ENCODE peak calls at places on chromosomes 13 and 19, in seven cellular contexts. C is upper lobe of right lung, F is adrenal gland, Y is lower lobe of right lung, K is iPS DF 6.9, N is colonic mucosa, B is heart left ventricle. T is an unnamed sample.

GRCh38 chr13:62625214-62625613 is 1209.6 kb upstream of the PCDH20 start:
- DNase-seq in C (no peak), F (no peak), Y (no peak), K (no peak), N (no peak), B (no peak), T (no peak)

GRCh38 chr19:28705008-28705407 is 507.9 kb downstream of the UQCRFS1 start:
- DNase-seq in C (no peak), F (no peak), Y (no peak), K (no peak), N (no peak), B (no peak), T (no peak)

GRCh38 chr13:111919826-111920225 is 147.1 kb upstream of the SOX1 start:
- DNase-seq in C (no peak), F (no peak), Y (no peak), K (no peak), N (no peak), B (no peak), T (no peak)

GRCh38 chr19:56507446-56508281 is at the start of gene ZNF471:
- DNase-seq in C (peak), F (peak), Y (peak), K (peak), N (peak), B (peak), T (peak)

GRCh38 chr13:72890546-72890945 is 108.6 kb downstream of the PIBF1 start:
- DNase-seq in C (no peak), F (no peak), Y (no peak), K (no peak), N (no peak), B (no peak), T (no peak)

GRCh38 chr13:108225440-108225839 is 7.2 kb downstream of the ABHD13 start:
- DNase-seq in C (no peak), F (no peak), Y (no peak), K (no peak), N (no peak), B (no peak), T (no peak)

GRCh38 chr19:54517483-54517882 is 14.9 kb downstream of the LAIR2 start:
- DNase-seq in C (no peak), F (peak), Y (peak), K (peak), N (peak), B (peak), T (peak)

GRCh38 chr19:11125994-11126685 is 29.4 kb downstream of the SPC24 start:
- DNase-seq in C (peak), F (peak), Y (peak), K (peak), N (peak), B (peak), T (peak)

GRCh38 chr19:11405846-11406643 is 13.1 kb downstream of the RGL3 start:
- DNase-seq in C (no peak), F (no peak), Y (no peak), K (no peak), N (no peak), B (no peak), T (no peak)

GRCh38 chr13:47049276-47049989 is 152.6 kb upstream of the HTR2A start:
- DNase-seq in C (no peak), F (no peak), Y (no peak), K (no peak), N (no peak), B (no peak), T (no peak)

GRCh38 chr19:50333737-50334617 is 4.8 kb upstream of the KCNC3 start:
- DNase-seq in C (peak), F (peak), Y (peak), K (no peak), N (peak), B (peak), T (peak)

GRCh38 chr13:30289533-30289932 is 17.8 kb downstream of the KATNAL1 start:
- DNase-seq in C (no peak), F (no peak), Y (no peak), K (no peak), N (no peak), B (no peak), T (no peak)
- H3K27ac ChIP-seq in C (no peak), F (no peak), Y (no peak), K (no peak), N (no peak), B (no peak), T (no peak)

GRCh38 chr19:46944918-46945628 is 74.6 kb upstream of the NPAS1 start:
- DNase-seq in C (no peak), F (peak), Y (peak), K (peak), N (peak), B (peak), T (peak)
- H3K27ac ChIP-seq in C (peak), F (peak), Y (peak), K (no peak), N (peak), B (peak), T (peak)

DNA sequence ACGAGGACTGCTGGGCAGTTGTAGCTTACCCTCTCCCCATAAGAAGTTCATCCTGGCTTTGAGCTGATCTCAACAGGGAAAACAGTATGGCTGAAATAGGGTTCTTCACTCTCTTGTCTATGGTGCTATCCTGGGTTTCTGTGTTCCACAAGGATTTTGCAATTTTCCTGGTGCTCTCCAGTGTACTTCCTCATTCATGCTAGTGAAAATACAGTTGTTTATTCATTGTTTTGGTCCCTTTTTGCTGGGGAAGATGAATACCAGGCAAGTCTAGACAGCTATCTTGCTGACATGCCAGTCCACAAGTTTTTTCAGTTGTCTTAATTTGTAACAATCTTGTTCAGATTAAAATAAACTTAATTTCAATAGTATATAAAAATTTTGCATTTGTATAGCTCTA is 306.5 kb downstream of the DLEU7 start:
- DNase-seq in C (no peak), F (no peak), Y (no peak), K (no peak), N (no peak), B (no peak), T (no peak)
- H3K27ac ChIP-seq in C (no peak), F (no peak), Y (no peak), K (no peak), N (no peak), B (no peak), T (no peak)

DNA sequence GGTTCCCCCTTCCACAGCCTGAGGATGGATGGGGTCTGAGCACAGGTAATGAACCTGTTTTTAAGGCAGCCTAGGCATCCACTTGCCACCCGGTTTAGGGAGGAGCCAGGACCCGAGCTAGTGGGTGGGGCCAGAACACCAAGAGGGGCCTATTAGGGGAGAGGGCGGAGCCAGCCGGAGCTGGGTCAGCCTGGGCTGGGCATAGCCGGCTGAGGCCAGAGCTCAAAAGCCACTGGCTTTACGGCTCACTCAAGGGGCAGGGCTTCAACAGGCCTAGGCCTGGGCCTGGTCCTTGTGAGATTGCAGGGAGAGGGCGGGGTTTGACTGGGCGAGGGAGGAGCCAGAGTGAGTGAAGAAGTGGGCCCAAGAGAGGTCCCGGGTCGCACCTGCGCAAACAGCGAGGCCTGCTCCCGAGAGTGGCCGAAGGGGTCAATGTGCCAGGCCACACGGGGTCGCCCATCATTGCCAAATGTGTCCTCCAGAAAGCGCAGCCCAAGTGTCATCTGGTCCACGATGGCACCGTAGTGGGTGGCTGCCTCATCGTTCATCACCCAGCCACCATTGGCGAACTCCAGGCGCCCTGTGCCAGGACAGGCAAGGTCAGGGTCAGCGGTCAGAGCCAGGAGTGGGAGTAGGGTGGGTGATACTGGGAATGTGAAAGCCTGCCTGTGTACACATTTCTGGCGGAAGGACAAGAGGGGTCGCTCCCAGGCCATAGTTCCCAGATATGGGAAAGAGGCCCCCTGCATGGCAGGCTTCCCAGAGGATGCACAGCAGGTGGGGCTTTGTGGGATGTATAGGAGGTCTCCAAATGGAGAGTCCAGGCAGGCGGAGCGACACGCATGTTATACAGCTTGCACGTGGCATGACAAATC is 1.9 kb downstream of the MAN2B1 start:
- DNase-seq in C (no peak), F (no peak), Y (no peak), K (peak), N (peak), B (no peak), T (no peak)
- H3K27ac ChIP-seq in C (peak), F (no peak), Y (no peak), K (no peak), N (no peak), B (no peak), T (no peak)

GRCh38 chr19:39007096-39007495 is 25.3 kb downstream of the FBXO27 start:
- DNase-seq in C (no peak), F (no peak), Y (no peak), K (no peak), N (no peak), B (no peak), T (no peak)
- H3K27ac ChIP-seq in C (no peak), F (no peak), Y (no peak), K (no peak), N (no peak), B (no peak), T (no peak)

GRCh38 chr19:41531438-41532311 is 44.3 kb upstream of the CEACAM21 start:
- DNase-seq in C (peak), F (peak), Y (peak), K (no peak), N (peak), B (peak), T (peak)
- H3K27ac ChIP-seq in C (peak), F (peak), Y (peak), K (no peak), N (peak), B (peak), T (peak)

GRCh38 chr13:29922281-29922821 is 71.9 kb upstream of the UBL3 start:
- DNase-seq in C (no peak), F (no peak), Y (no peak), K (no peak), N (no peak), B (no peak), T (no peak)
- H3K27ac ChIP-seq in C (peak), F (no peak), Y (peak), K (no peak), N (no peak), B (no peak), T (no peak)

DNA sequence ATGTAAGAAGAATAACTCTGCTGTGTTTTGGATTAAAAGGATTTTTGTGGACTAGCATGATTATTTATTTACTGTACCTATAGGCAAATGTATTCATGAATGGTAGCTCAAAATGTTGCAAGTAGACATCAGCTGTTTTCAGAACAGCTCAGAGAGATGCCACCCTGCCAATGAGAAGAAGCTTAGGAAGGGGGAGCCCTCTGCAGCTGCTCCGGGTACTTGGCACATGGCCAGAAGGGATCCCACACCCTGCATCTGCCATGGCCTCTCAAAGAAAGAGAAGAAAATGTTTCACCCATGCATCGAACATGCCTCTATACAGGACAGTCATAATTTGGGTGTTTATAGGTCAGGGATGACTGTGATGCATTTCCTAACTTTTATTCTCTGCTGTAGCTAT is 30.5 kb upstream of the MBNL2 start:
- DNase-seq in C (no peak), F (no peak), Y (no peak), K (no peak), N (no peak), B (no peak), T (no peak)
- H3K27ac ChIP-seq in C (no peak), F (no peak), Y (no peak), K (no peak), N (no peak), B (no peak), T (no peak)

GRCh38 chr13:99566125-99567083 is 65.1 kb downstream of the TM9SF2 start:
- DNase-seq in C (no peak), F (no peak), Y (no peak), K (no peak), N (no peak), B (no peak), T (no peak)

GRCh38 chr13:99558570-99559180 is 57.4 kb downstream of the TM9SF2 start:
- DNase-seq in C (no peak), F (no peak), Y (no peak), K (no peak), N (no peak), B (no peak), T (no peak)

GRCh38 chr13:99559560-99559959 is 58.3 kb downstream of the TM9SF2 start:
- DNase-seq in C (no peak), F (no peak), Y (no peak), K (no peak), N (no peak), B (no peak), T (no peak)

GRCh38 chr13:99565478-99566124 is 64.3 kb downstream of the TM9SF2 start:
- DNase-seq in C (no peak), F (no peak), Y (no peak), K (no peak), N (no peak), B (no peak), T (no peak)

DNA sequence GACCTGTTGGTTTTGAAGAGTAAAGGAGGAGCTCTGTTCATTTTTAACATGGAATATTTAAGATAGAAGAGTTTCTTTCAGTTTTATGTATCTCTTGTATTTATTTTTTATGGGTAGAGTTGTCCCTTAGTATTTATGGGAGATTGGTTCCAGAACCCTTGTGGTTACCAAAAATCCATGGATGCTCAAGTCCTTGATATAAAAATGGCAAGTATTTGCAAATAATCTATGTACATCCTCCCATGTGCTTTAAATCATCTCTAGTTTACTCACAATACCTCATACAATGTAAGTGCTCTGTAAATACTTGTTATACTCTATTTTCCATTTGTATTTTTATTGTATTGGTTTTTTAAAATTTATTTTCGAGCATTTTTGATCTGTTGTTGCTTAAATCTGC is 63.1 kb downstream of the TM9SF2 start:
- DNase-seq in C (no peak), F (no peak), Y (no peak), K (no peak), N (no peak), B (no peak), T (no peak)
- H3K27ac ChIP-seq in C (no peak), F (no peak), Y (no peak), K (no peak), N (no peak), B (no peak), T (no peak)

GRCh38 chr19:33444238-33444992 is 70.9 kb downstream of the CEBPG start:
- DNase-seq in C (peak), F (no peak), Y (peak), K (no peak), N (no peak), B (no peak), T (no peak)
- H3K27ac ChIP-seq in C (no peak), F (no peak), Y (no peak), K (no peak), N (no peak), B (no peak), T (no peak)